ENCODE peak calls at places on chromosomes 6 and 20, in six cellular contexts. R, Y, K, C, D and M are unnamed samples.

GRCh38 chr6:7938562-7939185 is 28.1 kb upstream of the TXNDC5 start:
- DNase-seq in Y (no peak), D (no peak), K (no peak), R (no peak), C (no peak), M (no peak)

GRCh38 chr6:64683682-64684081 is 1023.3 kb downstream of the EYS start:
- DNase-seq in Y (no peak), C (peak; percentile 77), K (no peak), D (no peak), R (no peak), M (no peak)

GRCh38 chr6:135062735-135063134 is 8.1 kb upstream of the HBS1L start:
- DNase-seq in C (no peak), D (no peak), R (no peak), Y (no peak), K (no peak), M (no peak)

GRCh38 chr20:49248879-49249665 is 28.8 kb downstream of the ZNFX1 start:
- DNase-seq in K (no peak), D (no peak), C (no peak), Y (no peak), R (no peak), M (no peak)

GRCh38 chr20:4150095-4150492 is 134.7 kb upstream of the RNF24 start:
- DNase-seq in K (no peak), R (no peak), Y (no peak), C (no peak), D (no peak), M (no peak)

GRCh38 chr20:3068075-3068474 is 3.3 kb upstream of the OXT start:
- DNase-seq in C (no peak), K (no peak), Y (no peak), D (peak; percentile 10), R (no peak), M (no peak)

GRCh38 chr20:56689318-56689717 is 60.2 kb downstream of the TFAP2C start:
- DNase-seq in C (peak; percentile 83), R (peak; percentile 63), K (no peak), Y (no peak), D (no peak), M (peak; percentile 46)

GRCh38 chr6:120681204-120681603 is 653.1 kb downstream of the TBC1D32 start:
- DNase-seq in D (no peak), K (no peak), Y (no peak), R (no peak), C (peak; percentile 20), M (no peak)

GRCh38 chr6:125974214-125974866 is 12.0 kb upstream of the TRMT11 start:
- DNase-seq in D (peak; percentile 44), R (no peak), Y (no peak), C (peak; percentile 50), K (no peak), M (no peak)

GRCh38 chr6:39301606-39302005 is 12.6 kb downstream of the KCNK17 start:
- DNase-seq in R (no peak), Y (no peak), K (no peak), C (no peak), D (no peak), M (no peak)

GRCh38 chr20:38799248-38799647 is 6.2 kb upstream of the PPP1R16B start:
- DNase-seq in Y (no peak), C (no peak), D (no peak), R (no peak), K (no peak), M (no peak)

GRCh38 chr20:37266940-37267683 is 5.5 kb upstream of the GHRH start:
- DNase-seq in C (no peak), Y (no peak), R (no peak), D (no peak), K (no peak), M (no peak)

GRCh38 chr6:5764401-5764955 is 242.2 kb downstream of the NRN1 start:
- DNase-seq in D (peak; percentile 32), C (no peak), K (peak; percentile 8), Y (no peak), R (peak; percentile 41), M (no peak)

GRCh38 chr6:158646023-158646888 is 1.7 kb upstream of the DYNLT1 start:
- DNase-seq in R (no peak), D (no peak), K (no peak), Y (no peak), C (no peak), M (no peak)

GRCh38 chr6:41453232-41453631 is 92.9 kb upstream of the FOXP4 start:
- DNase-seq in C (no peak), R (no peak), Y (no peak), D (no peak), K (no peak), M (no peak)

GRCh38 chr20:44692932-44693476 is 22.2 kb upstream of the CCN5 start:
- DNase-seq in D (no peak), Y (no peak), K (no peak), C (peak; percentile 99), R (peak; percentile 96), M (peak; percentile 100)

GRCh38 chr6:168828800-168829199 is 387.8 kb downstream of the SMOC2 start:
- DNase-seq in C (peak; percentile 43), K (no peak), R (no peak), Y (no peak), D (no peak), M (no peak)

GRCh38 chr6:168377856-168378832 is 58.6 kb upstream of the DACT2 start:
- DNase-seq in K (no peak), Y (no peak), R (no peak), C (no peak), D (no peak), M (no peak)

GRCh38 chr6:13398081-13398406 is 69.7 kb upstream of the TBC1D7 start:
- DNase-seq in C (no peak), R (no peak), Y (no peak), D (no peak), K (no peak), M (no peak)

GRCh38 chr6:134074151-134074712 is 21.8 kb upstream of the SLC2A12 start:
- DNase-seq in K (no peak), D (no peak), C (no peak), R (no peak), Y (no peak), M (no peak)

GRCh38 chr6:24321538-24322162 is 36.2 kb downstream of the DCDC2 start:
- DNase-seq in R (no peak), Y (no peak), K (no peak), D (no peak), C (peak; percentile 27), M (no peak)

GRCh38 chr6:87789198-87789899 is 87.3 kb upstream of the AKIRIN2 start:
- DNase-seq in Y (no peak), K (no peak), C (peak; percentile 58), R (peak; percentile 55), D (no peak), M (peak; percentile 36)

GRCh38 chr20:58637466-58638198 is 13.5 kb upstream of the STX16 start:
- DNase-seq in R (no peak), Y (no peak), C (no peak), D (no peak), K (no peak), M (no peak)

GRCh38 chr20:35040646-35041045 is 52.0 kb downstream of the TRPC4AP start:
- DNase-seq in C (no peak), D (no peak), Y (no peak), K (no peak), R (no peak), M (no peak)

GRCh38 chr20:50995506-50995905 is 27.4 kb downstream of the KCNG1 start:
- DNase-seq in R (no peak), K (no peak), C (no peak), Y (no peak), D (no peak), M (no peak)

GRCh38 chr6:146908786-146909185 is 295.4 kb upstream of the STXBP5 start:
- DNase-seq in K (no peak), D (no peak), C (no peak), Y (no peak), R (no peak), M (no peak)

GRCh38 chr20:34643919-34644318 is 33.0 kb downstream of the PIGU start:
- DNase-seq in K (no peak), C (no peak), D (no peak), Y (no peak), R (peak; percentile 84), M (peak; percentile 40)

GRCh38 chr6:81997091-81997926 is 244.8 kb upstream of the TENT5A start:
- DNase-seq in C (peak; percentile 63), K (peak; percentile 57), D (no peak), R (peak; percentile 77), Y (no peak), M (peak; percentile 88)

GRCh38 chr6:12280458-12280857 is 9.7 kb upstream of the EDN1 start:
- DNase-seq in Y (no peak), K (no peak), C (no peak), D (no peak), R (no peak), M (no peak)

GRCh38 chr6:137353842-137354397 is 134.7 kb upstream of the IFNGR1 start:
- DNase-seq in C (no peak), D (no peak), R (no peak), K (no peak), Y (no peak), M (no peak)

GRCh38 chr20:20366896-20367680 is 816 bp upstream of the INSM1 start:
- DNase-seq in C (no peak), Y (no peak), D (peak; percentile 44), K (no peak), R (no peak), M (no peak)

GRCh38 chr6:46653439-46653942 is 716 bp downstream of the SLC25A27 start:
- DNase-seq in R (no peak), K (no peak), C (no peak), Y (no peak), D (no peak), M (no peak)